ENCODE peak calls at places on chromosomes 4 and X, in five cellular contexts. G, M, W, S and C are unnamed samples. For H3K4me1 and H3K27me3, the result is how much of the 10 kb centered on the place peaks cover.

GRCh38 chr4:88104902-88105610 is 53.4 kb downstream of the ABCG2 start:
- DNase-seq in M (no peak), W (peak), S (no peak), G (no peak), C (peak)

GRCh38 chr4:99078336-99078735 is 10.3 kb downstream of the ADH5 start:
- DNase-seq in G (no peak), W (no peak), S (no peak), M (peak), C (no peak)

GRCh38 chrX:40945366-40945713 is 139.9 kb upstream of the USP9X start:
- DNase-seq in G (no peak), W (peak), M (no peak), S (no peak), C (peak)

GRCh38 chr4:181701219-181701618 is 542.0 kb upstream of the TENM3 start:
- DNase-seq in S (no peak), G (no peak), M (no peak), W (no peak), C (no peak)

GRCh38 chr4:173879286-173879908 is 349.4 kb upstream of the HAND2 start:
- DNase-seq in M (no peak), S (no peak), W (no peak), G (no peak), C (no peak)

GRCh38 chr4:8201341-8201781 is 2.3 kb downstream of the SH3TC1 start:
- DNase-seq in W (no peak), M (peak), G (no peak), S (no peak), C (no peak)

GRCh38 chr4:6885953-6886557 is 23.6 kb upstream of the TBC1D14 start:
- DNase-seq in W (peak), M (no peak), G (no peak), S (peak), C (peak)

GRCh38 chr4:128573781-128574508 is 235.6 kb upstream of the JADE1 start:
- DNase-seq in S (no peak), W (peak), M (peak), G (no peak), C (peak)

GRCh38 chr4:126051709-126052424 is 737.1 kb downstream of the FAT4 start:
- DNase-seq in M (no peak), W (peak), S (no peak), G (no peak), C (peak)

GRCh38 chr4:73178389-73178788 is 80.2 kb downstream of the ANKRD17 start:
- DNase-seq in S (no peak), G (no peak), W (no peak), M (no peak), C (no peak)

GRCh38 chr4:104693601-104694201 is 199.0 kb upstream of the CXXC4 start:
- DNase-seq in M (no peak), W (peak), G (no peak), S (no peak), C (peak)

GRCh38 chr4:148481644-148482043 is 39.4 kb upstream of the NR3C2 start:
- DNase-seq in W (no peak), M (no peak), S (no peak), G (no peak), C (no peak)

GRCh38 chr4:169565606-169566351 is 46.6 kb downstream of the NEK1 start:
- DNase-seq in S (no peak), M (no peak), W (no peak), G (no peak), C (no peak)

GRCh38 chr4:82785248-82786003 is 13.2 kb downstream of the SCD5 start:
- DNase-seq in G (no peak), S (no peak), W (peak), M (no peak), C (peak)

GRCh38 chr4:76430519-76431388 is 4.3 kb upstream of the SHROOM3 start:
- DNase-seq in S (no peak), M (no peak), G (peak), W (peak), C (peak)

GRCh38 chrX:148854351-148854750 is 353.9 kb downstream of the AFF2 start:
- DNase-seq in G (no peak), M (no peak), S (no peak), W (peak), C (no peak)

GRCh38 chr4:85029453-85029852 is 63.0 kb upstream of the WDFY3 start:
- DNase-seq in S (no peak), W (no peak), G (no peak), M (no peak), C (no peak)

GRCh38 chr4:168615294-168615693 is 118.4 kb downstream of the PALLD start:
- DNase-seq in M (no peak), S (no peak), G (no peak), W (peak), C (peak)

GRCh38 chrX:68343551-68343950 is 89.7 kb downstream of the OPHN1 start:
- DNase-seq in W (no peak), S (no peak), G (no peak), M (no peak), C (no peak)

GRCh38 chrX:153935326-153935851 is 552 bp upstream of the NAA10 start:
- DNase-seq in S (no peak), G (no peak), M (no peak), W (no peak), C (no peak)

GRCh38 chrX:153937056-153937455 is 2.2 kb upstream of the NAA10 start:
- DNase-seq in M (no peak), G (no peak), W (no peak), S (no peak), C (no peak)

GRCh38 chrX:153941331-153942252 is 2.9 kb downstream of the RENBP start:
- DNase-seq in W (no peak), G (no peak), S (no peak), M (no peak), C (no peak)

GRCh38 chrX:153939573-153939972 is 4.7 kb upstream of the NAA10 start:
- DNase-seq in M (no peak), G (no peak), S (no peak), W (no peak), C (no peak)

GRCh38 chrX:153938226-153938786 is 3.5 kb upstream of the NAA10 start:
- DNase-seq in G (no peak), S (no peak), M (no peak), W (no peak), C (no peak)
- H3K4me1 ChIP-seq in G (under half), S (under half), M (under half), W (under half), C (under half)

DNA sequence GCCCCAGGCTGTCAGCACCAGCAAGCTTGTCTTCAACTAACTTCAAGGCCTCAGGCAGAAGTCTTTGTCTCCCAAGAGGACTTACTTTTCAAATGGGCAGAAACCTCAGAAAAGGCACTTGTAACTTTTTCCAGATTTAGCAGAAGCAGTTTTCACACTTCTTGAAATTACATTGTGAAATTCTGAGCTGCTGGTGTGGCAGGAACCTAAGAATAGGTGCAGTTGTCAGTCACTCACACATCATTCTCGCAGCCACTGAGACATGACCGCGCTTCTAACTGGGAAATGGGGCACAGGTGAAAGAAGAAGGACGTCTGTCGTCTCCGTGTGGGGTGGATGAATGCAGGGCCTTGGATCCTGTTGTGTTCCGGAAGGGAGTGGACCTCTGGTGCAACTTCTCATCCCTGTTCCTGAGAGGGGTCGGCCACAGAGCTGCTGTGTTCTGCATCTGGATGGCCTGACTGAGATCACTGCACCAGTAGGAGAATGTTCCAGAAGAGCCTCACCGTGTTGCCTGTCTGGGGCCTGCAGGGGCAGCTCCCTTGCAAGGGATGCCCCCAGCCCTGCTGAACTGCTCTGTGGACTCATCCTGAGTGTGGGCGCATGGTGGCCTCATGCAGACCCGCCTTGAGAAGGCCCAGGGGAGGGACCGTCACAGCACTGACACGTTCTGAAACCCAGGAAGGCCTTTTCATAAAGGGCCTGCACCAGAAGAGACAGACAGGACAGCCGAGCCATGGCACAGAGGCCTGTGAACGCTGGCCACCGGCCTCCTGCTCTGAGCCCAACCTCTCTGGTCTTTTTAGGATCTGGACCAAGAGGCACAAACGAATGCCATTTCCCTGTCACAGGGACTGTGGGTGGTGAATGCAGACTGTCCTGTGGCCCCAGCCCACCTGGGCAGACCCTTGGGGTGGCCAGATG is 18.7 kb downstream of the NAT8L start:
- DNase-seq in G (no peak), W (no peak), S (no peak), M (no peak), C (no peak)
- H3K27me3 ChIP-seq in G (under half), W (under half), S (under half), M (under half), C (under half)

GRCh38 chr4:120722655-120723054 is 199.9 kb downstream of the PRDM5 start:
- DNase-seq in G (no peak), W (no peak), S (no peak), M (no peak), C (no peak)

GRCh38 chr4:120724656-120725055 is 197.9 kb downstream of the PRDM5 start:
- DNase-seq in G (no peak), M (no peak), W (no peak), S (no peak), C (no peak)

GRCh38 chr4:120723986-120724385 is 198.5 kb downstream of the PRDM5 start:
- DNase-seq in S (no peak), M (no peak), G (no peak), W (peak), C (no peak)

GRCh38 chr4:120723105-120723504 is 199.4 kb downstream of the PRDM5 start:
- DNase-seq in W (no peak), G (no peak), S (no peak), M (no peak), C (no peak)

GRCh38 chr4:120725639-120726585 is 196.6 kb downstream of the PRDM5 start:
- DNase-seq in S (no peak), G (no peak), W (peak), M (peak), C (no peak)
- H3K4me1 ChIP-seq in S (under half), G (under half), W (under half), M (under half), C (under half)

GRCh38 chrX:99939883-99940232 is 470.2 kb downstream of the PCDH19 start:
- DNase-seq in W (no peak), M (no peak), S (no peak), G (no peak), C (no peak)
- H3K27me3 ChIP-seq in W (under half), M (under half), S (under half), G (under half), C (under half)

GRCh38 chrX:20523626-20524312 is 257.1 kb upstream of the RPS6KA3 start:
- DNase-seq in W (no peak), G (no peak), S (no peak), M (no peak), C (no peak)

GRCh38 chrX:20529711-20530110 is 263.0 kb upstream of the RPS6KA3 start:
- DNase-seq in S (no peak), M (no peak), W (no peak), G (no peak), C (no peak)

GRCh38 chrX:20529301-20529700 is 262.6 kb upstream of the RPS6KA3 start:
- DNase-seq in W (no peak), G (no peak), M (no peak), S (no peak), C (no peak)

GRCh38 chrX:20527458-20528099 is 260.9 kb upstream of the RPS6KA3 start:
- DNase-seq in M (peak), W (peak), G (peak), S (no peak), C (peak)

DNA sequence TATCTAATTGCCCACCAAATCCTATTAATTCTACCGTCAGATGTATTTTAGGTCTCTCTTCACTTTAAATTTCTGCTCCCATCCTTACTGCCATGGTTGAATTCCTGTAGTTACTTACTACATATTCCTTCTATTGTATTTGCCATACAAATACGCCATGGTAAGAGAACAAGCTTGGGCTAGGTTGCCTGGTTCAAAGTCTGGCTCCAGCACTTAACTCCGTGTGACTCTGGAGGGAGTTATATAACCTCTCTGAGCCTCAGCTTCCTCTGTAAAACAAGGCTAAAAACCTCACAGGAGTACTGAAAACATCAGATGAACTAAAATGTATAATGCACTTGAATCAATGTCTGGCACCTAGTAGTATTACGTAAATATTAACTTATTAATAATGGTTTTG is 260.3 kb upstream of the RPS6KA3 start:
- DNase-seq in G (peak), M (no peak), W (no peak), S (no peak), C (no peak)
- H3K4me1 ChIP-seq in G (under half), M (under half), W (under half), S (under half), C (under half)

GRCh38 chr4:3475713-3476260 is 12.7 kb downstream of the DOK7 start:
- DNase-seq in S (no peak), W (no peak), M (peak), G (no peak), C (no peak)
- H3K27me3 ChIP-seq in S (half or more), W (under half), M (under half), G (under half), C (under half)

GRCh38 chrX:38095971-38096529 is 89.7 kb downstream of the SYTL5 start:
- DNase-seq in G (no peak), S (no peak), M (no peak), W (peak), C (peak)
- H3K4me1 ChIP-seq in G (under half), S (under half), M (under half), W (under half), C (under half)

DNA sequence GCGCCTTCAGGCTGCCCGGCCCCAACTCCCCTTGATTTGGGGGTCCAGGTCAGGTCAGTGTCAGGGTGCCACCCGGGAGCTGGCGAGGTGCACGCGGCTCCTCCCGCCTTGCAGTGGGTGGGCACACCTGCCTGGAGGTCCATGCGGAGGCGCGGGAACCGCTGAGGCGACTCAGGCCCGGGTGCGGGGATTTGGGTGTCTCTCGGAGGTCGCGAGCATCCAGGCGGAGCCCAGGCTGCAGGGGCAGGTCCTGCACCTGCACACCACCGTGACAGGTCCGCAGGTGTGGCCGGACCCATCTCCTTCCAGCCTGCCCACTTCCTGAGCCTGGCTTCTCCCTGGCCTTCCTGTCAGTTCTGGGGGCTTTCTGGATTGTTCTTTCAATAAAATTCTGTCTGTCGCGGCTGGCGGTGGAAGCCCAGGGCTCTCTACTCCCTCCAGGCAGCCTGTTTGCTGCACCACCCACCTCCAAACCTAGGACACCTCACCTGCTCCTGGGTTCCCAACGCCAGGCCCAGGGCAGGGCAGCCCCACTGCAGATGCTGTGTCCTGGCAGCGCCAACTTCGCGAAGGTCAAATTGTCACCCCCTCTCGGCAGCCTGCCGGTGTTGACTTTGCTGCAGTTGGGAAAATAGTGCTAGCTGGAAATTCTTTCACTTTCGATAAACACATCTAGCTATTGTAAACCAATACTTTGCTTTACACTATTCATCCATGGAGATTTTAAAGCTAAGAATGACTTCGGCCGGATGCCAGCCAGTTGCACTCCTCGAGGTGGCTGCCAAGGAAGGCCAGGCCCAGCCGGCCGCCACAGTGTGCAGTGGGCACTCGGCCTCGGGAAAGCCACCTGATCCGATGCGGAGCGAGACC is 35.9 kb downstream of the FGFRL1 start:
- DNase-seq in M (peak), G (no peak), W (no peak), S (peak), C (no peak)
- H3K27me3 ChIP-seq in M (under half), G (under half), W (under half), S (half or more), C (under half)